ENCODE peak calls at places on chromosomes 11 and 22, in four cellular contexts. B is heart left ventricle, O is kidney, C is lung. K is an unnamed sample.

GRCh38 chr11:26332572-26332915 is 614 bp downstream of the ANO3 start:
- DNase-seq in B (no peak), O (no peak), C (no peak), K (no peak)

GRCh38 chr11:2760196-2760871 is 60.5 kb upstream of the KCNQ1OT1 start:
- DNase-seq in B (no peak), O (peak), C (no peak), K (no peak)

GRCh38 chr11:35305670-35306382 is 113.5 kb downstream of the SLC1A2 start:
- DNase-seq in B (no peak), O (no peak), C (no peak), K (peak)

GRCh38 chr11:44926036-44926435 is 24.6 kb downstream of the TP53I11 start:
- DNase-seq in B (no peak), O (no peak), C (no peak), K (no peak)

GRCh38 chr22:27252282-27253049 is 549.1 kb downstream of the MN1 start:
- DNase-seq in B (peak), O (no peak), C (no peak), K (peak)

GRCh38 chr11:47573321-47573720 is 5.4 kb downstream of the KBTBD4 start:
- DNase-seq in B (peak), O (no peak), C (no peak), K (no peak)

GRCh38 chr22:31104869-31105268 is 2.5 kb downstream of the SELENOM start:
- DNase-seq in B (peak), O (no peak), C (no peak), K (peak)

GRCh38 chr22:39348909-39349505 is 784 bp upstream of the SYNGR1 start:
- DNase-seq in B (no peak), O (no peak), C (no peak), K (peak)

GRCh38 chr11:96259053-96259837 is 83.8 kb downstream of the MAML2 start:
- DNase-seq in B (no peak), O (no peak), C (no peak), K (peak)

GRCh38 chr11:84316866-84317560 is 1030.8 kb upstream of the CCDC90B start:
- DNase-seq in B (no peak), O (peak), C (no peak), K (peak)

GRCh38 chr11:20623258-20623657 is 23.9 kb downstream of the SLC6A5 start:
- DNase-seq in B (no peak), O (no peak), C (no peak), K (no peak)

GRCh38 chr11:113289341-113290187 is 24.8 kb upstream of the TTC12 start:
- DNase-seq in B (peak), O (no peak), C (peak), K (peak)

GRCh38 chr11:62610814-62611704 is 1.5 kb downstream of the EML3 start:
- DNase-seq in B (no peak), O (peak), C (no peak), K (no peak)

GRCh38 chr11:94519478-94520084 is 7.3 kb downstream of the C11orf97 start:
- DNase-seq in B (no peak), O (no peak), C (no peak), K (peak)

GRCh38 chr11:18223937-18224387 is 12.6 kb downstream of the SAA4 start:
- DNase-seq in B (no peak), O (no peak), C (no peak), K (no peak)

DNA sequence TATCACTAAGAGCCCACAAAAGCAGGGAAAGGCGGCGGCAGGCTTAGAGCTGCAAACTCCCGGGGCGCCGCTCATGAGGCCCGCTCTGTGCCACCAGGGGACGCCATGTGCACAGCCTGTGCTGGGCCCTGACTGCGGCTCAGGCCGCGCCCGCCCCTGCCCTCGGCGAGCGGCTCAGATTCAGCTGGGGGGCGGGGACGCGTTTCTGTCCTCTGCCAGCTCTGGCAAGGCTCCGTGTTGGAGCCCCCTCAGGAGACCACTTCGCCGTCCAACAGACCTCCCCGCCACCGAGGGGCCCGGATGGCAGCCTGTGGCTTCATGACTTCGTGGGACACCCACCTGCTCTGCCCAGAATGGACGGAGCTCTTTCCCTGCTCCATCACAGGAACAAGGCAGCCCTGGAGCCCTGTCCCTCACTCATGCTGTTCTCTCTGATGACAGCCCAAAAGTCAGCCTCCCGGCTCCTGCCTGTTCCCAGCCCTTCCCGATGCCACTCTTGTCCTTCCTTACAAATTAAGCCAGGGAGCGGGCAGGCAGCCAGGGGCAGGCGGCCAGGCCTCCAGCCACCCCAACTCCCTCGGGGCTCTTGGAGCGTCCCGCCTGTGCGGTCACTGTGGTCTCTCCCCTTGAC is 69.1 kb downstream of the NAT10 start:
- DNase-seq in B (peak), O (peak), C (peak), K (peak)
- TF ChIP-seq CTCF in B (peak), O (peak), C (peak), K (peak)

GRCh38 chr22:50190182-50190951 is 4.7 kb downstream of the TRABD start:
- DNase-seq in B (peak), O (peak), C (peak), K (peak)
- TF ChIP-seq CTCF in B (peak), O (peak), C (no peak), K (peak)

DNA sequence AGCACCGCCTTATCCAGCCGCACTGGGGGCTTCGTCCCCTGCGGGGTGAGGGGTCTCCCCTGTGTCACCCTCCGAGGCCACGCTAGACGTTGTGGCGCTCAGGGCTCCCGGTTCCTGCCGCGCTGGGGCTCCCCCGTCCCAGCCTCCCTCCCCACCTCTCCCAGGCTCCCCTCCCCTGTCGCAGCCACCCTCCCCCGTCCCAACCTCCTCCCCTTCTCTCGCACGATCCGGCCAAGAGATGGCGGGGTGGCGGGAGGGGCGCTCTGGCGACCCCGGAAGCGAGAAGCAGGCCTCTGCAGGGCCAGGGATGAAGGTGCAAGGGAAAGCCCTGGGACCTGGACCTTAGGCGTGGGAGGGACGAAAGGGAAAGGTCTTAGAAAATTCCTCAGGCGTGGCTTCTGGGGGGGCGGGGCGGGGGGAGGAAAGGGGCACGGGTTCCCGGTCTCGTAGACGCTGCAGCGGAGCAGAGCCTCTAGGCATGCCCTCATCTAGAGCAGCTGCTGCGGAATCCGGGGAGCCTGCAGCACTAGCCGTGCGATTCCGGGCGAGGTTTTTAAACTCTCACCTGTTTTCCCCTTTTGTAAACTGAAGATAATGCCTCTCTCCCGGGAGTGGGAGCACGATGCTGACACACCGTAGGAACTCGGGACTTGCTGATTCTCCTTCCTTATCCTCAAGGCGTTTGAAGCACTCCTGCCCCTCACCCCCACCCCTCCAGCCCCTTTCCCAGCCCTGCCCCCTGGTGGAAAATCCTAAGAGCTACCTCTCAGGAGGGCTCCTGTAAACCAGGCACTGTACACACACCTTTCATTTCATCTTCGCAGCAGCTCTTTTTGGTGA is 14.4 kb downstream of the KCNJ5 start:
- DNase-seq in B (peak), O (peak), C (peak), K (peak)
- TF ChIP-seq CTCF in B (peak), O (peak), C (no peak), K (peak)

GRCh38 chr11:28836285-28837081 is 728.3 kb downstream of the METTL15 start:
- DNase-seq in B (no peak), O (no peak), C (no peak), K (peak)

GRCh38 chr11:28835317-28835716 is 727.1 kb downstream of the METTL15 start:
- DNase-seq in B (no peak), O (no peak), C (no peak), K (no peak)

GRCh38 chr11:28834877-28835276 is 726.7 kb downstream of the METTL15 start:
- DNase-seq in B (no peak), O (no peak), C (no peak), K (no peak)

GRCh38 chr11:28837599-28837998 is 729.4 kb downstream of the METTL15 start:
- DNase-seq in B (no peak), O (no peak), C (no peak), K (no peak)

GRCh38 chr11:28835790-28836189 is 727.6 kb downstream of the METTL15 start:
- DNase-seq in B (no peak), O (no peak), C (no peak), K (peak)
- TF ChIP-seq CTCF in B (no peak), O (no peak), C (no peak), K (no peak)

DNA sequence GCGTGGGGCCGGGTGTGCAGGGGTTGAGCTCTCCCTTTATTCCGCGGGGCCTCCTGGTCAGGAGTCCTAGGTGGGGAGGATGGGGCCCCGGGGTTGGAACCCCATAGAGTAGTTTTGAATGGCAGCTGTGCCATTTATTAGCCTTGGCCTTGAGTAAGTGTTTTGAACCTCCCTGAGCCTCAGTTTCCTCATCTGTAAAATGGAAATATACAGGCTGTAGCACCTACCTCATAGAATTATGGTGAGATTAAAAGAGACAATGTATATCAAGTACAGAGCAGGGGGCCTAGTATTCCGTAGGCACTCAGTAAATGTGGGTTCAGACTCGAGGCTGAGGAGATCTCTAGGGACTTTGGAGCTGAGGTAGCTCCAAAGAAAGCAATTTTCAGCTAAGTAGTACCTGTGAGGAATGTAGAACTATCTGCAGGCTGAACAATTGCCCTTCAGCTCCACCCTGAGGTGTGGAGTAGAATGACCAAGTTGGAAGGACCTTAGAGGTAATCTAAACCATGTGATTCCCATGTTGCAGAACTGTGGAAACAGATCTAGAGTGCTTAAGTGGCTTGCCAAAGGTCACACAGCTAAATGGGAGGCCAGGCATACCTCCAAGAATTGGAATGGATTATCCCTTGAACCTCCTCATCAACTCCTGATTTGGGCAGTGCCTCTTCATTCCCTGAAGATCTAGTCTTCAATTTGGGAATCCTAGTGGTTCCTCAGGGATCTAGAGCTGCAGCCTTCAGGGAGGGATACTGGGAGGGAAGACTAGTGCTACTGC is 675 bp downstream of the PGAP2 start:
- DNase-seq in B (no peak), O (no peak), C (peak), K (peak)
- TF ChIP-seq CTCF in B (no peak), O (peak), C (peak), K (peak)

DNA sequence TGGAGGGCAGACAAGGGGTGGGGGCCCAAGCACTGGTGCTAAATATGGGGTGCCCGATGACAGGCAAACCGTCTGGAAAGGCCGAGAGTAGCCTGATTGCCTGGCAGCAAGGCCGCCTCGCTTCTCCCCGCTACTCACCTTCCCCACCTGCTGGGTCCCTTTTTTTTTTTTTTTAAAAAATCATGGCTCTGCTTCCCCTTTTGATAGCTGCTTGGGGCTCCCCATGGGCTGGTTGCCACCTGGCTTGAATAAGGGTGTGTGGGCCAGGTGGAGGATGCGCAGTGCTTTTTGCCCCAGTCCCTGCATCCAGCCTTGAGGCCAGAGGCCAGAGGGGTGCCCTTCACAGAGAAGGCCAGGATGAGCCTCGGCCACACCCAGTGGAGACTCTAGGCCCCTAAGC is 112.0 kb downstream of the ST3GAL4 start:
- DNase-seq in B (no peak), O (no peak), C (no peak), K (no peak)
- TF ChIP-seq CTCF in B (no peak), O (no peak), C (no peak), K (no peak)

DNA sequence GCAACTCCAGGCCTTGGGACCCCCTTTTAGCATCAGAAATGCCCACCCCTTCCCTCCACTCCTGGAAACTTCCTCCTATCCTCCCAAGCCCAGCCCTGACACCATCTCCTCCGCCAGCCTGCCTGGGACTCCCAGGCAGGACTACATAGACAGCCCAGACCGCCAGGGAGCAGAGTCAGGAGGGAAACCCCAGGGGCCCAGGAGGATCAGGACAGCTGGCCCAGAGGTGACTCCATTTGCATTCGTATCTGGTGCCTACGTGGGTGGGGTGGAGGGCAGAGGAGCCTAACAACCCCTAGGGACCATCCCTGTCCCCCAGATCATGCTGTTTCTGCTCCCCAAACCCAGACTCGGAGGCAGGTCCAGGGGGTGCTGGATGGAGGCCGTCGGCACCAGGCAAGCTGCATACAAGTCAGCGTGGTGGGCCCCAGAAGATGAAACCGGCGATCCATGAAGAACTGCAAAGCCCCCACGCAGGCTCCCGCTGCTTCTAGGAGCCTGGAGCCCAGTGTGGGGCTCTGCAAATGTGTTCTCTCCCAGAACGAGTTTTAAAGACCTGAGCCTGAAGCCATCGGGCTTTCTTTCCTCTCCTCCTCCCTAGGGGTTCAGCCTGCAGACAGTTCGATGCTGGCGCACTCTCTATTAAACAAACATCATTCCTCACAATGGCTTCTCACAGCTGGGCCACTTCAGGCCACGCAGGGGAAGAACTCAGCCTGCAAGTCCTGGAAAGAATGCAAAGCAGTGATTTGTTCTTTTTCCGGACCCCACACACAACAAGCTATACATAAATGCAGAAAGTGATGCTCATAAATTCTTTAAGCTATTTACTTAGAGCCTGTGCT is 1506.8 kb downstream of the BRD1 start:
- DNase-seq in B (peak), O (peak), C (no peak), K (no peak)
- TF ChIP-seq CTCF in B (no peak), O (no peak), C (no peak), K (no peak)

DNA sequence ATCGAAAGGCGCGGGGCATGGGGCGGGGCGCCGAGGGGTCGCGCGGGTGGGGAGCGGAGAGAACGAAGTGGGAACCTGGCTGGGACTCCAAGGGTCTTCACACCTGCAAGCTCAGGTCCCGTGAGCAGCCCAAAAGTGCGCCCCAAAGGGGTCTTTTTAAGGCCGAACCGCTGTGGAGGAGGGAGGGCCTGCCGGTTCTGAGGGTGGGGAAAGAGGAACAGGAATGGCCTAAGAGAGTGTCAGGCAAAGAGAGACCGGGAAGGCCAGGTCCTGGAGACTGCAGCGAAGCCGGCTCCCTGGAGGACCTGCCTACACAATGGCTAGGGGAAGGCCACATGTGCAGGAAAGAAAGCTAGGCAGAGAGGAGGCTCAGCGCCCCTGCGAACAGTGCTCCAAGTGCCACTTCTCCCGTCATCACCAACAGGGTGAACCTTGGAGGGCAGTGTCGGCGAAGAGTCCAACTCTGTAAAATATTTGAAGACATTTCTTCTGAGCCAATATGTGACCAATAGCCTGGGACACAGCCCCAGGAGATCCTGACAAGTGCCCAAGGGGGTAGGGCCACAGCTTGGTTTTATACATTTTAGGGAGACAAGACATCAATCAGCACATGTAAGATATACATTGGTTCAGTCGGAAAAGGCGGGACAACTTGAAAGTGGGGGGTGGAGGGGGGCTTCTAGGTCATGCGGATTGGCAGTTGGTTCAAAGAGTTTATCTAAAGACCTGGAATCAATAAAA is 710 bp upstream of the DGCR2 start:
- DNase-seq in B (no peak), O (no peak), C (no peak), K (peak)
- TF ChIP-seq CTCF in B (no peak), O (no peak), C (no peak), K (no peak)

DNA sequence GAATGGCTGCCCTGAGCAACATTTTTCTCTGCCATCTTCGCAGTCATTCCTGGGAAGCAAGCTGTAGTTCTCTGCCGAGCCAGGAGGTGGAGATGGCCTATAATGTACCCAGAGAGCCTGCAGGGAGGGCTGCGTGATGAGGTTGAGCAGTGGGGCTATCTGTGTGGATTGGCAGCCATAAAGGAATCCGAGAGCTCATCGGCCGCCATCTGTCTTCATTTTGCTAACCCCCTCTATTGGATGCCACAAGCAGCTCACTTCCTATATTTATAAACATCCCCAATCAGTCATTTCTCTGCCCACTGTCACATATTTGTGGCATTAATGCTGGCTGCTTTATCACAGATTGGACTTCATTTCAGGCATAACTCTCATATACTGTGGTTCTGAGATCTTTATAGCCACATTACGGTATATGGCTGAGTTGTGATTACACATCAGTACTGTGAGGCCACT is 209.5 kb downstream of the NTM start:
- DNase-seq in B (no peak), O (no peak), C (no peak), K (peak)
- TF ChIP-seq CTCF in B (peak), O (peak), C (no peak), K (peak)